ENCODE peak calls at places on chromosomes 11 and 22, in six cellular contexts. L is IMR-90, B is mesenchymal stem cell, I is H9, K is trophoblast cell, O is H1. A is an unnamed sample.
A peak's percentile ranks its signal among the peaks of the same experiment; 100 is the strongest.

GRCh38 chr11:113167599-113167998 is 146.8 kb upstream of the TTC12 start:
- DNase-seq in O (no peak), I (no peak), B (no peak), K (no peak), L (no peak), A (no peak)

GRCh38 chr22:42179616-42180015 is 49.0 kb upstream of the CYP2D6 start:
- DNase-seq in I (no peak), K (no peak), B (peak; percentile 51), L (peak; percentile 88), O (no peak), A (no peak)

GRCh38 chr22:38864361-38865191 is 7.4 kb downstream of the CBX6 start:
- DNase-seq in O (no peak), K (no peak), L (no peak), B (no peak), I (peak; percentile 34), A (no peak)

GRCh38 chr22:39431821-39432251 is 25.0 kb upstream of the MGAT3 start:
- DNase-seq in L (peak; percentile 34), O (no peak), B (peak; percentile 26), K (no peak), I (no peak), A (no peak)

GRCh38 chr22:50303848-50304527 is 3.5 kb downstream of the PLXNB2 start:
- DNase-seq in L (no peak), B (no peak), O (no peak), K (peak; percentile 99), I (peak; percentile 77), A (no peak)

GRCh38 chr11:64558869-64559268 is 32.2 kb upstream of the SLC22A12 start:
- DNase-seq in K (no peak), L (no peak), O (no peak), I (no peak), B (no peak), A (no peak)

GRCh38 chr11:68271781-68272608 is at the start of gene C11orf24:
- DNase-seq in O (peak; percentile 77), L (peak; percentile 91), B (peak; percentile 94), I (peak; percentile 96), K (peak; percentile 99), A (peak; percentile 94)

GRCh38 chr11:75667268-75667830 is 1.5 kb downstream of the MAP6 start:
- DNase-seq in L (no peak), B (no peak), I (peak; percentile 63), O (no peak), K (peak; percentile 17), A (peak; percentile 26)

GRCh38 chr11:44561275-44561781 is 4.1 kb upstream of the CD82 start:
- DNase-seq in O (no peak), B (peak; percentile 38), L (peak; percentile 39), I (no peak), K (no peak), A (no peak)

GRCh38 chr22:35868938-35869337 is 151.3 kb downstream of the APOL5 start:
- DNase-seq in I (no peak), O (no peak), K (peak; percentile 33), B (no peak), L (peak; percentile 8), A (peak; percentile 11)

GRCh38 chr11:126630488-126630887 is 275.0 kb downstream of the ST3GAL4 start:
- DNase-seq in O (no peak), B (no peak), K (no peak), I (no peak), L (no peak), A (no peak)

GRCh38 chr22:38271927-38272372 is 860 bp downstream of the TMEM184B start:
- DNase-seq in B (no peak), O (peak; percentile 29), K (no peak), I (peak; percentile 60), L (no peak), A (no peak)

GRCh38 chr22:48369789-48370507 is 1457.7 kb downstream of the BRD1 start:
- DNase-seq in L (no peak), I (peak; percentile 84), B (no peak), K (no peak), O (peak; percentile 82), A (no peak)

GRCh38 chr22:41311487-41311886 is 10.2 kb downstream of the ZC3H7B start:
- DNase-seq in O (no peak), B (no peak), L (no peak), K (no peak), I (no peak), A (no peak)

GRCh38 chr11:75478690-75479597 is 45.9 kb upstream of the KLHL35 start:
- DNase-seq in L (no peak), B (no peak), O (no peak), K (no peak), I (no peak), A (no peak)

GRCh38 chr22:30694638-30695350 is at the start of gene OSBP2:
- DNase-seq in O (no peak), B (no peak), I (peak; percentile 45), K (peak; percentile 18), L (no peak), A (peak; percentile 51)

GRCh38 chr11:111596319-111596718 is 5.9 kb upstream of the SIK2 start:
- DNase-seq in K (no peak), I (no peak), O (no peak), L (no peak), B (no peak), A (no peak)
- H3K14ac ChIP-seq in K (no peak overlapping the region), I (no peak overlapping the region), O (no peak overlapping the region), L (no peak overlapping the region), B (no peak overlapping the region), A (no peak overlapping the region)

GRCh38 chr22:20611418-20611817 is 104.0 kb downstream of the MED15 start:
- DNase-seq in L (no peak), O (no peak), I (no peak), B (no peak), K (no peak), A (no peak)

GRCh38 chr22:20615533-20616450 is 108.4 kb downstream of the MED15 start:
- DNase-seq in I (no peak), O (no peak), L (no peak), B (no peak), K (peak; percentile 38), A (no peak)

GRCh38 chr22:20610757-20611156 is 103.3 kb downstream of the MED15 start:
- DNase-seq in O (no peak), K (no peak), I (no peak), B (no peak), L (no peak), A (no peak)

GRCh38 chr22:20615021-20615420 is 107.6 kb downstream of the MED15 start:
- DNase-seq in B (no peak), K (no peak), O (no peak), I (no peak), L (no peak), A (no peak)

DNA sequence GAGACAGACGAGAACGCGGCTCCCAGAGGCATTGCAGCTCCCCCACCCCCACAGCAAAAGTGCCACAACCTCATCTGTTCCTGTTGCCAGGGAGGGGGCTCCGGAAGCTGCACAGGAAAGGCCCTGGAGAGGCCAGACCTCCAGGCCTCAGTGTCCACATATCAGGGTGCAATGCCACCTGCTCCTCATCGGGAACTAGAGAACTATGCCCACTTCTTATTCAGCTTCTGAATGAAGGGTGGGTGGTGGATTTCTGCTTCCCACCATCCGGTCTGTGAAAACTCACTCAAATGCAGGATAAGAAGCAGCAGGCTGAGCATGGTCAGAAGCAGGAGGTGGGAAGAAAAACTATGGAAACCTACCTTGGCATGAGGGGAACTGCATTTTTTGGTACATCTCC is 105.9 kb downstream of the MED15 start:
- DNase-seq in O (no peak), K (no peak), I (no peak), L (no peak), B (no peak), A (no peak)
- H3K14ac ChIP-seq in O (no peak overlapping the region), K (no peak overlapping the region), I (no peak overlapping the region), L (no peak overlapping the region), B (no peak overlapping the region), A (no peak overlapping the region)

DNA sequence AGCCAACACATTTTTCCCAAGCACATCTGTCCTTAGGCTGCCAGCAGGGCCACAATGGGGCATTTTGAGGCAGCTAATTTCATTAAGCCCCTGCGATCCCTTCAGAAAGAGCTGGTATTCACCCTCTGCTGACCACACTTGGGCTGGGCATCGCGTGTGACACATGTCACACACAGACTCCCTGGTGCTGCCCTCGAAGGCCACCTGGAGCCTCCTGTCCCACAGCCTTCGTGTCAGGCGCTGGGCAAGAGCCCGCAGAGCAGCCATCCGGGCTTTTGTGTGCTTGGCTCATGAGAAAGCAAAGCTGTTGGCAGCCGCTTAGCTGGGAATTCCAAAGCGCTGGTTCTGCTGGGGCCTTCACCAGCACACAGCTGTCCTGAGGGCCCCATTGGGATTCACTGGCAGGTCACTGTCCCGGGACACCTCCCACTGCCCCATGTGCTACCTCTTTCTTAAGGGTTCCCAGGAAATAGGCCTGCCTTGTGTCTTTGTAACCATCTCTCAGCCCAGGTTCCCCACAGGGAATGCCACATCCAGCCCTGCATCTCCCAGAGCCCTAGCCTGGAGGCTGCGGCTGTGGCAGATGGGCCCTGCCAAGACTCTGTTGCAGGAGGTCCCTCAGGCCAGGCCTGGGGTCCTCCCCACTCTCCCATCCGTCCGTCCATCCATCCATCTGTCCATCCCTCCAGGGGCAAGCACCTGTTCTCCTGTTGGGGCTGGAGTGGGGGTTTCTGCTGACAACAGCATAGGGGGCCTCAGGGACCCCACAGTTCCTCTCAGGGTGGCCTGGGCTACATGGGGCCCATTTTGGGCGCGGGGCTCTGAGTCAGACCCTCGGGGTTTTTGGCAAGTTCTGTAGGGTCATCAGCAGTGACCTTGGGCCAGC is 4.9 kb downstream of the CLDN5 start:
- DNase-seq in K (no peak), O (no peak), B (no peak), L (no peak), I (no peak), A (no peak)
- H3K14ac ChIP-seq in K (no peak overlapping the region), O (no peak overlapping the region), B (no peak overlapping the region), L (no peak overlapping the region), I (no peak overlapping the region), A (no peak overlapping the region)

GRCh38 chr11:95341246-95341645 is 110.2 kb upstream of the SESN3 start:
- DNase-seq in B (no peak), L (no peak), I (no peak), O (no peak), K (no peak), A (no peak)

GRCh38 chr11:95337175-95337957 is 106.4 kb upstream of the SESN3 start:
- DNase-seq in B (peak; percentile 85), I (peak; percentile 52), K (no peak), O (no peak), L (peak; percentile 33), A (peak; percentile 49)

GRCh38 chr11:95337972-95338429 is 107.0 kb upstream of the SESN3 start:
- DNase-seq in L (no peak), O (no peak), B (no peak), K (no peak), I (no peak), A (no peak)

GRCh38 chr11:95338430-95338991 is 107.5 kb upstream of the SESN3 start:
- DNase-seq in O (no peak), K (no peak), I (no peak), B (peak; percentile 95), L (peak; percentile 10), A (no peak)

GRCh38 chr11:95339554-95339953 is 108.6 kb upstream of the SESN3 start:
- DNase-seq in B (peak; percentile 28), L (no peak), I (no peak), K (no peak), O (no peak), A (no peak)
- H3K14ac ChIP-seq in B (peak overlapping the region; percentile 68), L (no peak overlapping the region), I (no peak overlapping the region), K (no peak overlapping the region), O (no peak overlapping the region), A (no peak overlapping the region)

A was measured in neuronal stem cell.